ENCODE peak calls at places on chromosomes 2 and 18, in seven cellular contexts. Z is mucosa of descending colon, Y is GM06990, J is SHP77, I is EH, B is uterus, C is B cell. A is an unnamed sample.

GRCh38 chr2:231191896-231192872 is 6.2 kb upstream of the ARMC9 start:
- DNase-seq in J (peak), Z (peak), Y (no peak), B (peak), I (peak), C (no peak), A (peak)

GRCh38 chr2:28707592-28707991 is 44.0 kb upstream of the PPP1CB start:
- DNase-seq in I (no peak), C (no peak), B (no peak), Y (no peak), Z (no peak), J (no peak), A (no peak)

GRCh38 chr2:230868151-230868946 is 3.6 kb downstream of the ITM2C start:
- DNase-seq in Y (no peak), Z (no peak), C (no peak), B (no peak), I (no peak), J (no peak), A (no peak)

GRCh38 chr2:210635257-210635656 is 78.9 kb downstream of the CPS1 start:
- DNase-seq in Z (no peak), B (no peak), C (no peak), Y (no peak), I (no peak), J (no peak), A (no peak)

GRCh38 chr18:10514082-10514481 is 11.7 kb upstream of the NAPG start:
- DNase-seq in I (no peak), Y (no peak), B (no peak), Z (no peak), C (no peak), J (no peak), A (no peak)

GRCh38 chr18:53380063-53380639 is 844.3 kb downstream of the MBD2 start:
- DNase-seq in C (no peak), Z (no peak), J (peak), I (peak), Y (no peak), B (no peak), A (peak)

GRCh38 chr18:46243095-46243494 is 138.9 kb downstream of the HAUS1 start:
- DNase-seq in Z (no peak), J (no peak), C (no peak), B (no peak), Y (no peak), I (peak), A (no peak)

GRCh38 chr2:169480079-169480465 is 778 bp downstream of the BBS5 start:
- DNase-seq in Z (no peak), Y (no peak), I (peak), J (no peak), B (no peak), C (no peak), A (no peak)

GRCh38 chr2:223548194-223548593 is 54.0 kb downstream of the SCG2 start:
- DNase-seq in Z (no peak), C (no peak), B (no peak), I (no peak), J (no peak), Y (no peak), A (no peak)

GRCh38 chr18:34223164-34223892 is 1.4 kb downstream of the NOL4 start:
- DNase-seq in Y (peak), B (no peak), Z (peak), C (no peak), J (peak), I (no peak), A (no peak)

GRCh38 chr2:221492606-221493005 is 79.5 kb downstream of the EPHA4 start:
- DNase-seq in I (peak), C (no peak), Y (no peak), J (no peak), B (no peak), Z (no peak), A (no peak)

GRCh38 chr18:77102246-77103040 is 30.1 kb downstream of the MBP start:
- DNase-seq in J (no peak), C (no peak), Z (no peak), B (no peak), Y (peak), I (peak), A (peak)

GRCh38 chr2:66888791-66889631 is 454.1 kb downstream of the MEIS1 start:
- DNase-seq in Z (peak), I (peak), C (no peak), B (peak), J (no peak), Y (no peak), A (peak)

GRCh38 chr2:29723255-29724001 is 198.0 kb downstream of the ALK start:
- DNase-seq in Z (peak), B (no peak), I (no peak), J (no peak), Y (peak), C (no peak), A (no peak)